ENCODE peak calls at places on chromosomes 1 and 21, in ten cellular contexts. One of them, this sample, is unnamed.

GRCh38 chr1:228865613-228866320 is 130.5 kb downstream of the RHOU start:
- DNase-seq in GM12891: no peak
- DNase-seq in NCI-H510A: no peak
- DNase-seq in pancreas: no peak
- DNase-seq in HL-60: no peak
- DNase-seq in DMS 273 treated with DMSO at 0.1 percent for 48 hours: no peak
- DNase-seq in NCI-H187 treated with DMSO at 0.1 percent for 48 hours: no peak
- DNase-seq in activated T-helper 1 cell treated with anti-CD3 and anti-CD28 coated beads, Interleukin-2, amount 50 U/mL, for 16 hours: no peak
- DNase-seq in heart left ventricle: no peak
- DNase-seq in SK-N-SH: peak
- DNase-seq in this sample: no peak

GRCh38 chr1:6260961-6261614 is at the start of gene GPR153:
- DNase-seq in NCI-H510A: peak
- DNase-seq in NCI-H187 treated with DMSO at 0.1 percent for 48 hours: no peak
- DNase-seq in heart left ventricle: peak
- DNase-seq in GM12891: peak
- DNase-seq in activated T-helper 1 cell treated with anti-CD3 and anti-CD28 coated beads, Interleukin-2, amount 50 U/mL, for 16 hours: no peak
- DNase-seq in pancreas: no peak
- DNase-seq in DMS 273 treated with DMSO at 0.1 percent for 48 hours: no peak
- DNase-seq in HL-60: peak
- DNase-seq in SK-N-SH: peak
- DNase-seq in this sample: no peak

GRCh38 chr1:241356519-241357365 is at the start of gene RGS7:
- DNase-seq in DMS 273 treated with DMSO at 0.1 percent for 48 hours: no peak
- DNase-seq in NCI-H187 treated with DMSO at 0.1 percent for 48 hours: no peak
- DNase-seq in activated T-helper 1 cell treated with anti-CD3 and anti-CD28 coated beads, Interleukin-2, amount 50 U/mL, for 16 hours: no peak
- DNase-seq in heart left ventricle: no peak
- DNase-seq in HL-60: no peak
- DNase-seq in NCI-H510A: peak
- DNase-seq in GM12891: peak
- DNase-seq in pancreas: peak
- DNase-seq in SK-N-SH: peak
- DNase-seq in this sample: peak

GRCh38 chr1:226984521-226985238 is 44.6 kb downstream of the COQ8A start:
- DNase-seq in pancreas: no peak
- DNase-seq in SK-N-SH: no peak
- DNase-seq in heart left ventricle: peak
- DNase-seq in DMS 273 treated with DMSO at 0.1 percent for 48 hours: no peak
- DNase-seq in NCI-H510A: no peak
- DNase-seq in activated T-helper 1 cell treated with anti-CD3 and anti-CD28 coated beads, Interleukin-2, amount 50 U/mL, for 16 hours: no peak
- DNase-seq in GM12891: no peak
- DNase-seq in HL-60: no peak
- DNase-seq in NCI-H187 treated with DMSO at 0.1 percent for 48 hours: no peak
- DNase-seq in this sample: no peak

GRCh38 chr1:55252942-55253589 is 37.9 kb upstream of the USP24 start:
- DNase-seq in heart left ventricle: peak
- DNase-seq in NCI-H510A: no peak
- DNase-seq in GM12891: no peak
- DNase-seq in NCI-H187 treated with DMSO at 0.1 percent for 48 hours: no peak
- DNase-seq in SK-N-SH: no peak
- DNase-seq in pancreas: peak
- DNase-seq in HL-60: no peak
- DNase-seq in DMS 273 treated with DMSO at 0.1 percent for 48 hours: no peak
- DNase-seq in activated T-helper 1 cell treated with anti-CD3 and anti-CD28 coated beads, Interleukin-2, amount 50 U/mL, for 16 hours: no peak
- DNase-seq in this sample: no peak

GRCh38 chr1:152018537-152018936 is 18.3 kb downstream of the S100A11 start:
- DNase-seq in GM12891: no peak
- DNase-seq in pancreas: no peak
- DNase-seq in NCI-H187 treated with DMSO at 0.1 percent for 48 hours: no peak
- DNase-seq in SK-N-SH: no peak
- DNase-seq in HL-60: no peak
- DNase-seq in NCI-H510A: no peak
- DNase-seq in DMS 273 treated with DMSO at 0.1 percent for 48 hours: no peak
- DNase-seq in heart left ventricle: no peak
- DNase-seq in activated T-helper 1 cell treated with anti-CD3 and anti-CD28 coated beads, Interleukin-2, amount 50 U/mL, for 16 hours: no peak
- DNase-seq in this sample: no peak

GRCh38 chr1:77925536-77925935 is 37.1 kb downstream of the NEXN start:
- DNase-seq in NCI-H187 treated with DMSO at 0.1 percent for 48 hours: no peak
- DNase-seq in heart left ventricle: no peak
- DNase-seq in pancreas: no peak
- DNase-seq in DMS 273 treated with DMSO at 0.1 percent for 48 hours: no peak
- DNase-seq in HL-60: no peak
- DNase-seq in activated T-helper 1 cell treated with anti-CD3 and anti-CD28 coated beads, Interleukin-2, amount 50 U/mL, for 16 hours: no peak
- DNase-seq in SK-N-SH: peak
- DNase-seq in NCI-H510A: no peak
- DNase-seq in GM12891: no peak
- DNase-seq in this sample: no peak

GRCh38 chr1:100009458-100009857 is 39.7 kb downstream of the SLC35A3 start:
- DNase-seq in HL-60: no peak
- DNase-seq in GM12891: no peak
- DNase-seq in activated T-helper 1 cell treated with anti-CD3 and anti-CD28 coated beads, Interleukin-2, amount 50 U/mL, for 16 hours: no peak
- DNase-seq in DMS 273 treated with DMSO at 0.1 percent for 48 hours: no peak
- DNase-seq in heart left ventricle: no peak
- DNase-seq in pancreas: no peak
- DNase-seq in NCI-H187 treated with DMSO at 0.1 percent for 48 hours: no peak
- DNase-seq in NCI-H510A: no peak
- DNase-seq in SK-N-SH: no peak
- DNase-seq in this sample: no peak

GRCh38 chr1:116391207-116391606 is 18.2 kb downstream of the ATP1A1 start:
- DNase-seq in NCI-H510A: no peak
- DNase-seq in heart left ventricle: no peak
- DNase-seq in activated T-helper 1 cell treated with anti-CD3 and anti-CD28 coated beads, Interleukin-2, amount 50 U/mL, for 16 hours: no peak
- DNase-seq in NCI-H187 treated with DMSO at 0.1 percent for 48 hours: no peak
- DNase-seq in HL-60: no peak
- DNase-seq in pancreas: no peak
- DNase-seq in GM12891: no peak
- DNase-seq in SK-N-SH: no peak
- DNase-seq in DMS 273 treated with DMSO at 0.1 percent for 48 hours: no peak
- DNase-seq in this sample: no peak

GRCh38 chr21:24955275-24955961 is 651.9 kb downstream of the MRPL39 start:
- DNase-seq in NCI-H187 treated with DMSO at 0.1 percent for 48 hours: no peak
- DNase-seq in NCI-H510A: no peak
- DNase-seq in SK-N-SH: no peak
- DNase-seq in DMS 273 treated with DMSO at 0.1 percent for 48 hours: no peak
- DNase-seq in activated T-helper 1 cell treated with anti-CD3 and anti-CD28 coated beads, Interleukin-2, amount 50 U/mL, for 16 hours: no peak
- DNase-seq in pancreas: no peak
- DNase-seq in GM12891: peak
- DNase-seq in HL-60: no peak
- DNase-seq in heart left ventricle: no peak
- DNase-seq in this sample: no peak

GRCh38 chr1:62782197-62782886 is 1.6 kb upstream of the ATG4C start:
- DNase-seq in HL-60: no peak
- DNase-seq in NCI-H187 treated with DMSO at 0.1 percent for 48 hours: no peak
- DNase-seq in heart left ventricle: no peak
- DNase-seq in DMS 273 treated with DMSO at 0.1 percent for 48 hours: no peak
- DNase-seq in GM12891: no peak
- DNase-seq in SK-N-SH: no peak
- DNase-seq in pancreas: no peak
- DNase-seq in NCI-H510A: no peak
- DNase-seq in activated T-helper 1 cell treated with anti-CD3 and anti-CD28 coated beads, Interleukin-2, amount 50 U/mL, for 16 hours: no peak
- DNase-seq in this sample: no peak

GRCh38 chr1:164703415-164703814 is 144.4 kb downstream of the PBX1 start:
- DNase-seq in NCI-H187 treated with DMSO at 0.1 percent for 48 hours: no peak
- DNase-seq in NCI-H510A: no peak
- DNase-seq in GM12891: no peak
- DNase-seq in pancreas: peak
- DNase-seq in HL-60: no peak
- DNase-seq in activated T-helper 1 cell treated with anti-CD3 and anti-CD28 coated beads, Interleukin-2, amount 50 U/mL, for 16 hours: no peak
- DNase-seq in SK-N-SH: no peak
- DNase-seq in DMS 273 treated with DMSO at 0.1 percent for 48 hours: no peak
- DNase-seq in heart left ventricle: no peak
- DNase-seq in this sample: no peak

GRCh38 chr1:194233069-194233468 is 1046.7 kb upstream of the B3GALT2 start:
- DNase-seq in DMS 273 treated with DMSO at 0.1 percent for 48 hours: no peak
- DNase-seq in NCI-H187 treated with DMSO at 0.1 percent for 48 hours: no peak
- DNase-seq in NCI-H510A: no peak
- DNase-seq in activated T-helper 1 cell treated with anti-CD3 and anti-CD28 coated beads, Interleukin-2, amount 50 U/mL, for 16 hours: no peak
- DNase-seq in SK-N-SH: no peak
- DNase-seq in GM12891: no peak
- DNase-seq in heart left ventricle: no peak
- DNase-seq in HL-60: no peak
- DNase-seq in pancreas: no peak
- DNase-seq in this sample: no peak

GRCh38 chr1:118075116-118075515 is 109.9 kb downstream of the SPAG17 start:
- DNase-seq in DMS 273 treated with DMSO at 0.1 percent for 48 hours: no peak
- DNase-seq in NCI-H510A: no peak
- DNase-seq in GM12891: no peak
- DNase-seq in HL-60: no peak
- DNase-seq in heart left ventricle: no peak
- DNase-seq in activated T-helper 1 cell treated with anti-CD3 and anti-CD28 coated beads, Interleukin-2, amount 50 U/mL, for 16 hours: no peak
- DNase-seq in SK-N-SH: no peak
- DNase-seq in NCI-H187 treated with DMSO at 0.1 percent for 48 hours: no peak
- DNase-seq in pancreas: no peak
- DNase-seq in this sample: no peak

GRCh38 chr1:31376374-31377134 is 3.7 kb upstream of the FABP3 start:
- DNase-seq in NCI-H187 treated with DMSO at 0.1 percent for 48 hours: no peak
- DNase-seq in NCI-H510A: no peak
- DNase-seq in GM12891: no peak
- DNase-seq in heart left ventricle: no peak
- DNase-seq in DMS 273 treated with DMSO at 0.1 percent for 48 hours: peak
- DNase-seq in pancreas: no peak
- DNase-seq in SK-N-SH: peak
- DNase-seq in HL-60: no peak
- DNase-seq in activated T-helper 1 cell treated with anti-CD3 and anti-CD28 coated beads, Interleukin-2, amount 50 U/mL, for 16 hours: no peak
- DNase-seq in this sample: no peak

GRCh38 chr1:245197121-245197520 is 42.3 kb downstream of the KIF26B start:
- DNase-seq in NCI-H510A: no peak
- DNase-seq in DMS 273 treated with DMSO at 0.1 percent for 48 hours: no peak
- DNase-seq in pancreas: no peak
- DNase-seq in GM12891: no peak
- DNase-seq in activated T-helper 1 cell treated with anti-CD3 and anti-CD28 coated beads, Interleukin-2, amount 50 U/mL, for 16 hours: no peak
- DNase-seq in NCI-H187 treated with DMSO at 0.1 percent for 48 hours: no peak
- DNase-seq in HL-60: no peak
- DNase-seq in heart left ventricle: no peak
- DNase-seq in SK-N-SH: no peak
- DNase-seq in this sample: no peak

GRCh38 chr1:228334226-228334935 is 72.3 kb downstream of the TRIM11 start:
- DNase-seq in activated T-helper 1 cell treated with anti-CD3 and anti-CD28 coated beads, Interleukin-2, amount 50 U/mL, for 16 hours: no peak
- DNase-seq in SK-N-SH: no peak
- DNase-seq in NCI-H187 treated with DMSO at 0.1 percent for 48 hours: no peak
- DNase-seq in GM12891: no peak
- DNase-seq in pancreas: no peak
- DNase-seq in NCI-H510A: no peak
- DNase-seq in HL-60: no peak
- DNase-seq in DMS 273 treated with DMSO at 0.1 percent for 48 hours: no peak
- DNase-seq in heart left ventricle: no peak
- DNase-seq in this sample: no peak

GRCh38 chr1:147168626-147169058 is 3.6 kb downstream of the PRKAB2 start:
- DNase-seq in NCI-H187 treated with DMSO at 0.1 percent for 48 hours: no peak
- DNase-seq in activated T-helper 1 cell treated with anti-CD3 and anti-CD28 coated beads, Interleukin-2, amount 50 U/mL, for 16 hours: no peak
- DNase-seq in heart left ventricle: no peak
- DNase-seq in GM12891: no peak
- DNase-seq in pancreas: peak
- DNase-seq in DMS 273 treated with DMSO at 0.1 percent for 48 hours: peak
- DNase-seq in NCI-H510A: no peak
- DNase-seq in SK-N-SH: no peak
- DNase-seq in HL-60: no peak
- DNase-seq in this sample: no peak

This sample was measured in NCI-H1436 treated with DMSO at 0.1 percent for 48 hours.